ENCODE peak calls at places on chromosome 22, in nine cellular contexts. One of them, this sample, is unnamed.

GRCh38 chr22:39725351-39726035 is 154.9 kb downstream of the CACNA1I start:
- DNase-seq in ureter: no peak
- DNase-seq in stimulated activated CD4-positive, alpha-beta T cell treated with anti-CD3 and anti-CD28 coated beads, Interleukin-2, amount 100 ng/mL, for 48 hours: no peak
- DNase-seq in aorta: no peak
- DNase-seq in IMR-90: no peak
- DNase-seq in foreskin fibroblast: no peak
- DNase-seq in hypothalamus: no peak
- DNase-seq in DMS153: no peak
- DNase-seq in A549: no peak
- DNase-seq in this sample: no peak

GRCh38 chr22:41813726-41814410 is 13.4 kb downstream of the CCDC134 start:
- DNase-seq in DMS153: no peak
- DNase-seq in A549: no peak
- DNase-seq in stimulated activated CD4-positive, alpha-beta T cell treated with anti-CD3 and anti-CD28 coated beads, Interleukin-2, amount 100 ng/mL, for 48 hours: no peak
- DNase-seq in aorta: no peak
- DNase-seq in foreskin fibroblast: no peak
- DNase-seq in IMR-90: no peak
- DNase-seq in ureter: no peak
- DNase-seq in hypothalamus: no peak
- DNase-seq in this sample: no peak

GRCh38 chr22:44931077-44931540 is 78.7 kb downstream of the PHF21B start:
- DNase-seq in foreskin fibroblast: peak
- DNase-seq in DMS153: no peak
- DNase-seq in hypothalamus: no peak
- DNase-seq in A549: no peak
- DNase-seq in stimulated activated CD4-positive, alpha-beta T cell treated with anti-CD3 and anti-CD28 coated beads, Interleukin-2, amount 100 ng/mL, for 48 hours: no peak
- DNase-seq in aorta: peak
- DNase-seq in ureter: no peak
- DNase-seq in IMR-90: peak
- DNase-seq in this sample: no peak

GRCh38 chr22:20494978-20495860 is at the start of gene KLHL22:
- DNase-seq in hypothalamus: no peak
- DNase-seq in ureter: peak
- DNase-seq in DMS153: no peak
- DNase-seq in aorta: peak
- DNase-seq in A549: no peak
- DNase-seq in foreskin fibroblast: no peak
- DNase-seq in stimulated activated CD4-positive, alpha-beta T cell treated with anti-CD3 and anti-CD28 coated beads, Interleukin-2, amount 100 ng/mL, for 48 hours: no peak
- DNase-seq in IMR-90: peak
- DNase-seq in this sample: no peak

GRCh38 chr22:19375435-19375834 is 56.1 kb downstream of the HIRA start:
- DNase-seq in ureter: no peak
- DNase-seq in foreskin fibroblast: no peak
- DNase-seq in DMS153: no peak
- DNase-seq in IMR-90: no peak
- DNase-seq in aorta: peak
- DNase-seq in A549: no peak
- DNase-seq in stimulated activated CD4-positive, alpha-beta T cell treated with anti-CD3 and anti-CD28 coated beads, Interleukin-2, amount 100 ng/mL, for 48 hours: no peak
- DNase-seq in hypothalamus: no peak
- DNase-seq in this sample: no peak

GRCh38 chr22:22770280-22770871 is 117.2 kb upstream of the IGLL5 start:
- DNase-seq in hypothalamus: no peak
- DNase-seq in DMS153: peak
- DNase-seq in aorta: no peak
- DNase-seq in IMR-90: no peak
- DNase-seq in stimulated activated CD4-positive, alpha-beta T cell treated with anti-CD3 and anti-CD28 coated beads, Interleukin-2, amount 100 ng/mL, for 48 hours: peak
- DNase-seq in ureter: no peak
- DNase-seq in foreskin fibroblast: no peak
- DNase-seq in A549: peak
- DNase-seq in this sample: no peak

GRCh38 chr22:17824452-17824851 is 50.2 kb upstream of the BID start:
- DNase-seq in stimulated activated CD4-positive, alpha-beta T cell treated with anti-CD3 and anti-CD28 coated beads, Interleukin-2, amount 100 ng/mL, for 48 hours: no peak
- DNase-seq in IMR-90: no peak
- DNase-seq in aorta: no peak
- DNase-seq in ureter: no peak
- DNase-seq in hypothalamus: no peak
- DNase-seq in DMS153: no peak
- DNase-seq in A549: no peak
- DNase-seq in foreskin fibroblast: no peak
- DNase-seq in this sample: no peak

GRCh38 chr22:46750530-46750800 is 12.0 kb upstream of the TBC1D22A start:
- DNase-seq in aorta: no peak
- DNase-seq in A549: no peak
- DNase-seq in foreskin fibroblast: no peak
- DNase-seq in IMR-90: no peak
- DNase-seq in ureter: no peak
- DNase-seq in hypothalamus: no peak
- DNase-seq in stimulated activated CD4-positive, alpha-beta T cell treated with anti-CD3 and anti-CD28 coated beads, Interleukin-2, amount 100 ng/mL, for 48 hours: no peak
- DNase-seq in DMS153: no peak
- DNase-seq in this sample: no peak

GRCh38 chr22:19357270-19358105 is 66.0 kb upstream of the CLTCL1 start:
- DNase-seq in IMR-90: peak
- DNase-seq in hypothalamus: peak
- DNase-seq in stimulated activated CD4-positive, alpha-beta T cell treated with anti-CD3 and anti-CD28 coated beads, Interleukin-2, amount 100 ng/mL, for 48 hours: no peak
- DNase-seq in DMS153: no peak
- DNase-seq in ureter: no peak
- DNase-seq in A549: no peak
- DNase-seq in foreskin fibroblast: peak
- DNase-seq in aorta: no peak
- DNase-seq in this sample: no peak

GRCh38 chr22:39979458-39979857 is 15.3 kb upstream of the FAM83F start:
- DNase-seq in foreskin fibroblast: no peak
- DNase-seq in IMR-90: no peak
- DNase-seq in A549: no peak
- DNase-seq in ureter: no peak
- DNase-seq in hypothalamus: no peak
- DNase-seq in DMS153: no peak
- DNase-seq in stimulated activated CD4-positive, alpha-beta T cell treated with anti-CD3 and anti-CD28 coated beads, Interleukin-2, amount 100 ng/mL, for 48 hours: no peak
- DNase-seq in aorta: no peak
- DNase-seq in this sample: no peak

GRCh38 chr22:48688366-48688765 is 1139.3 kb downstream of the BRD1 start:
- DNase-seq in hypothalamus: no peak
- DNase-seq in A549: no peak
- DNase-seq in IMR-90: no peak
- DNase-seq in DMS153: no peak
- DNase-seq in foreskin fibroblast: no peak
- DNase-seq in aorta: no peak
- DNase-seq in stimulated activated CD4-positive, alpha-beta T cell treated with anti-CD3 and anti-CD28 coated beads, Interleukin-2, amount 100 ng/mL, for 48 hours: no peak
- DNase-seq in ureter: no peak
- DNase-seq in this sample: no peak

GRCh38 chr22:20776624-20777405 is 2.9 kb downstream of the SERPIND1 start:
- DNase-seq in A549: no peak
- DNase-seq in stimulated activated CD4-positive, alpha-beta T cell treated with anti-CD3 and anti-CD28 coated beads, Interleukin-2, amount 100 ng/mL, for 48 hours: no peak
- DNase-seq in foreskin fibroblast: no peak
- DNase-seq in ureter: no peak
- DNase-seq in IMR-90: no peak
- DNase-seq in DMS153: no peak
- DNase-seq in hypothalamus: no peak
- DNase-seq in aorta: no peak
- DNase-seq in this sample: no peak

GRCh38 chr22:48258108-48258705 is 1495.8 kb downstream of the TBC1D22A start:
- DNase-seq in DMS153: no peak
- DNase-seq in aorta: no peak
- DNase-seq in foreskin fibroblast: no peak
- DNase-seq in hypothalamus: no peak
- DNase-seq in A549: no peak
- DNase-seq in stimulated activated CD4-positive, alpha-beta T cell treated with anti-CD3 and anti-CD28 coated beads, Interleukin-2, amount 100 ng/mL, for 48 hours: no peak
- DNase-seq in ureter: no peak
- DNase-seq in IMR-90: no peak
- DNase-seq in this sample: no peak

GRCh38 chr22:47178339-47178738 is 415.9 kb downstream of the TBC1D22A start:
- DNase-seq in ureter: no peak
- DNase-seq in foreskin fibroblast: no peak
- DNase-seq in hypothalamus: no peak
- DNase-seq in stimulated activated CD4-positive, alpha-beta T cell treated with anti-CD3 and anti-CD28 coated beads, Interleukin-2, amount 100 ng/mL, for 48 hours: no peak
- DNase-seq in DMS153: no peak
- DNase-seq in aorta: peak
- DNase-seq in A549: no peak
- DNase-seq in IMR-90: no peak
- DNase-seq in this sample: no peak

GRCh38 chr22:45268167-45268957 is 16.4 kb upstream of the UPK3A start:
- DNase-seq in IMR-90: no peak
- DNase-seq in foreskin fibroblast: no peak
- DNase-seq in DMS153: peak
- DNase-seq in A549: no peak
- DNase-seq in hypothalamus: no peak
- DNase-seq in stimulated activated CD4-positive, alpha-beta T cell treated with anti-CD3 and anti-CD28 coated beads, Interleukin-2, amount 100 ng/mL, for 48 hours: no peak
- DNase-seq in ureter: no peak
- DNase-seq in aorta: peak
- DNase-seq in this sample: no peak

GRCh38 chr22:46070215-46070721 is 80.1 kb upstream of the PPARA start:
- DNase-seq in A549: peak
- DNase-seq in DMS153: no peak
- DNase-seq in stimulated activated CD4-positive, alpha-beta T cell treated with anti-CD3 and anti-CD28 coated beads, Interleukin-2, amount 100 ng/mL, for 48 hours: peak
- DNase-seq in hypothalamus: no peak
- DNase-seq in aorta: peak
- DNase-seq in IMR-90: peak
- DNase-seq in ureter: peak
- DNase-seq in foreskin fibroblast: peak
- DNase-seq in this sample: no peak

GRCh38 chr22:22233081-22233480 is 11.5 kb upstream of the VPREB1 start:
- DNase-seq in A549: no peak
- DNase-seq in foreskin fibroblast: no peak
- DNase-seq in aorta: no peak
- DNase-seq in stimulated activated CD4-positive, alpha-beta T cell treated with anti-CD3 and anti-CD28 coated beads, Interleukin-2, amount 100 ng/mL, for 48 hours: no peak
- DNase-seq in IMR-90: no peak
- DNase-seq in DMS153: no peak
- DNase-seq in hypothalamus: no peak
- DNase-seq in ureter: peak
- DNase-seq in this sample: no peak

GRCh38 chr22:27857441-27857840 is 55.9 kb upstream of the MN1 start:
- DNase-seq in foreskin fibroblast: peak
- DNase-seq in A549: no peak
- DNase-seq in hypothalamus: no peak
- DNase-seq in IMR-90: peak
- DNase-seq in stimulated activated CD4-positive, alpha-beta T cell treated with anti-CD3 and anti-CD28 coated beads, Interleukin-2, amount 100 ng/mL, for 48 hours: no peak
- DNase-seq in DMS153: no peak
- DNase-seq in ureter: no peak
- DNase-seq in aorta: no peak
- DNase-seq in this sample: peak

GRCh38 chr22:28115426-28115825 is 196.4 kb upstream of the PITPNB start:
- DNase-seq in aorta: no peak
- DNase-seq in foreskin fibroblast: no peak
- DNase-seq in A549: no peak
- DNase-seq in stimulated activated CD4-positive, alpha-beta T cell treated with anti-CD3 and anti-CD28 coated beads, Interleukin-2, amount 100 ng/mL, for 48 hours: no peak
- DNase-seq in IMR-90: no peak
- DNase-seq in hypothalamus: no peak
- DNase-seq in DMS153: no peak
- DNase-seq in ureter: no peak
- DNase-seq in this sample: no peak

This sample was measured in fibroblast of the conjunctiva.